ENCODE peak calls at places on chromosomes 13 and 19, in nine cellular contexts. X, M, N, D, A, Z, P, S and O are unnamed samples.

GRCh38 chr19:46926201-46927071 is 65.6 kb downstream of the ARHGAP35 start:
- DNase-seq in X (no peak), M (no peak), N (no peak), D (no peak), A (peak), Z (no peak), P (no peak), S (no peak), O (peak)

GRCh38 chr13:30290812-30291436 is 16.4 kb downstream of the KATNAL1 start:
- DNase-seq in X (no peak), M (no peak), N (no peak), D (no peak), A (no peak), Z (no peak), P (no peak), S (no peak), O (no peak)

GRCh38 chr13:114080739-114081561 is 51.5 kb downstream of the RASA3 start:
- DNase-seq in X (no peak), M (no peak), N (no peak), D (no peak), A (no peak), Z (peak), P (no peak), S (peak), O (no peak)

GRCh38 chr19:45863840-45864628 is at the start of gene FOXA3:
- DNase-seq in X (no peak), M (peak), N (no peak), D (peak), A (no peak), Z (no peak), P (peak), S (peak), O (no peak)

GRCh38 chr13:48667136-48667535 is 13.4 kb downstream of the CYSLTR2 start:
- DNase-seq in X (no peak), M (no peak), N (no peak), D (no peak), A (no peak), Z (no peak), P (no peak), S (no peak), O (no peak)

GRCh38 chr19:55484571-55485438 is at the start of gene NAT14:
- DNase-seq in X (peak), M (peak), N (peak), D (peak), A (peak), Z (no peak), P (peak), S (peak), O (peak)

GRCh38 chr13:31978021-31978420 is 53.6 kb upstream of the FRY start:
- DNase-seq in X (no peak), M (no peak), N (no peak), D (no peak), A (no peak), Z (no peak), P (no peak), S (no peak), O (no peak)

GRCh38 chr13:27967203-27967735 is 1.8 kb downstream of the CDX2 start:
- DNase-seq in X (no peak), M (no peak), N (no peak), D (no peak), A (no peak), Z (no peak), P (no peak), S (no peak), O (no peak)

GRCh38 chr13:59755647-59756290 is 408.0 kb downstream of the DIAPH3 start:
- DNase-seq in X (no peak), M (no peak), N (no peak), D (no peak), A (no peak), Z (no peak), P (no peak), S (no peak), O (no peak)

GRCh38 chr13:111241006-111241755 is 79.3 kb upstream of the TEX29 start:
- DNase-seq in X (no peak), M (no peak), N (no peak), D (no peak), A (peak), Z (no peak), P (no peak), S (no peak), O (peak)

GRCh38 chr19:55095260-55096060 is 19.8 kb downstream of the EPS8L1 start:
- DNase-seq in X (no peak), M (no peak), N (no peak), D (no peak), A (no peak), Z (no peak), P (no peak), S (no peak), O (no peak)

GRCh38 chr19:5999693-6000092 is 21.8 kb upstream of the RANBP3 start:
- DNase-seq in X (no peak), M (no peak), N (no peak), D (no peak), A (no peak), Z (no peak), P (no peak), S (no peak), O (no peak)

GRCh38 chr13:97194473-97194872 is 27.7 kb upstream of the MBNL2 start:
- DNase-seq in X (no peak), M (no peak), N (no peak), D (no peak), A (no peak), Z (no peak), P (no peak), S (no peak), O (no peak)

GRCh38 chr19:35306473-35307246 is 14.7 kb downstream of the MAG start:
- DNase-seq in X (no peak), M (no peak), N (no peak), D (no peak), A (no peak), Z (no peak), P (no peak), S (no peak), O (no peak)

GRCh38 chr19:7926021-7926726 is at the start of gene CTXN1:
- DNase-seq in X (peak), M (peak), N (peak), D (peak), A (peak), Z (no peak), P (peak), S (peak), O (peak)

GRCh38 chr13:33072759-33073158 is 56.5 kb downstream of the KL start:
- DNase-seq in X (no peak), M (no peak), N (no peak), D (no peak), A (no peak), Z (no peak), P (no peak), S (no peak), O (no peak)

GRCh38 chr13:74687452-74688180 is 553.4 kb upstream of the KLF12 start:
- DNase-seq in X (no peak), M (no peak), N (no peak), D (no peak), A (no peak), Z (no peak), P (no peak), S (no peak), O (no peak)

GRCh38 chr19:38430931-38431330 is 2.6 kb upstream of the RYR1 start:
- DNase-seq in X (no peak), M (no peak), N (no peak), D (no peak), A (no peak), Z (no peak), P (no peak), S (no peak), O (no peak)

GRCh38 chr19:3296034-3296433 is 70.3 kb upstream of the NFIC start:
- DNase-seq in X (no peak), M (no peak), N (no peak), D (no peak), A (no peak), Z (no peak), P (no peak), S (no peak), O (no peak)

GRCh38 chr13:51928231-51928630 is 66.5 kb downstream of the CCDC70 start:
- DNase-seq in X (no peak), M (no peak), N (no peak), D (no peak), A (no peak), Z (no peak), P (no peak), S (no peak), O (no peak)

GRCh38 chr13:100694722-100695644 is 20.4 kb upstream of the TMTC4 start:
- DNase-seq in X (no peak), M (no peak), N (no peak), D (peak), A (no peak), Z (no peak), P (no peak), S (no peak), O (peak)

GRCh38 chr19:5425260-5425659 is 30.0 kb upstream of the ZNRF4 start:
- DNase-seq in X (no peak), M (no peak), N (no peak), D (no peak), A (no peak), Z (no peak), P (no peak), S (no peak), O (no peak)

GRCh38 chr19:40424637-40425449 is 949 bp downstream of the SERTAD1 start:
- DNase-seq in X (no peak), M (no peak), N (no peak), D (no peak), A (no peak), Z (no peak), P (no peak), S (no peak), O (peak)

GRCh38 chr19:6101291-6101690 is 9.0 kb downstream of the RFX2 start:
- DNase-seq in X (no peak), M (no peak), N (no peak), D (no peak), A (no peak), Z (no peak), P (no peak), S (no peak), O (no peak)

GRCh38 chr13:98965325-98965724 is 12.5 kb downstream of the DOCK9 start:
- DNase-seq in X (no peak), M (no peak), N (no peak), D (no peak), A (no peak), Z (no peak), P (no peak), S (no peak), O (no peak)

GRCh38 chr19:13770013-13770635 is 4.1 kb upstream of the C19orf53 start:
- DNase-seq in X (no peak), M (no peak), N (no peak), D (no peak), A (no peak), Z (no peak), P (no peak), S (no peak), O (no peak)

GRCh38 chr13:110652755-110653154 is 37.4 kb downstream of the NAXD start:
- DNase-seq in X (no peak), M (no peak), N (no peak), D (no peak), A (no peak), Z (no peak), P (no peak), S (no peak), O (no peak)

GRCh38 chr19:53055117-53055516 is 10.6 kb downstream of the ERVV-2 start:
- DNase-seq in X (no peak), M (no peak), N (no peak), D (no peak), A (no peak), Z (no peak), P (no peak), S (no peak), O (no peak)